ENCODE peak calls at places on chromosomes 6 and 20, in five cellular contexts. Q, N, R, D and T are unnamed samples. For H3K4me1, the result is how much of the 10 kb centered on the place peaks cover.

GRCh38 chr6:109458774-109459531 is 3.4 kb upstream of the MICAL1 start:
- DNase-seq in Q (no peak), N (no peak), R (peak), D (no peak), T (no peak)

GRCh38 chr6:80439721-80440488 is 333.4 kb downstream of the BCKDHB start:
- DNase-seq in Q (no peak), N (no peak), R (no peak), D (no peak), T (no peak)

GRCh38 chr6:90000864-90001731 is 106.8 kb downstream of the GJA10 start:
- DNase-seq in Q (no peak), N (no peak), R (no peak), D (peak), T (peak)

GRCh38 chr20:38222231-38222922 is 38.2 kb downstream of the KIAA1755 start:
- DNase-seq in Q (peak), N (peak), R (peak), D (no peak), T (peak)

GRCh38 chr6:26205625-26206574 is 118.7 kb downstream of the HFE start:
- DNase-seq in Q (no peak), N (no peak), R (no peak), D (no peak), T (no peak)

GRCh38 chr20:42530855-42531674 is 658.6 kb downstream of the PTPRT start:
- DNase-seq in Q (no peak), N (peak), R (no peak), D (no peak), T (no peak)

GRCh38 chr20:48940170-48940569 is 18.7 kb downstream of the ARFGEF2 start:
- DNase-seq in Q (no peak), N (no peak), R (no peak), D (no peak), T (no peak)

GRCh38 chr6:6793388-6794250 is 205.1 kb downstream of the LY86 start:
- DNase-seq in Q (no peak), N (no peak), R (no peak), D (no peak), T (no peak)

GRCh38 chr6:40399888-40400468 is 187.2 kb downstream of the LRFN2 start:
- DNase-seq in Q (no peak), N (no peak), R (no peak), D (no peak), T (no peak)

GRCh38 chr6:125066140-125066539 is 87.4 kb upstream of the TPD52L1 start:
- DNase-seq in Q (no peak), N (no peak), R (no peak), D (no peak), T (no peak)

GRCh38 chr6:126100386-126100785 is 114.0 kb downstream of the TRMT11 start:
- DNase-seq in Q (no peak), N (no peak), R (no peak), D (peak), T (no peak)

GRCh38 chr6:20238688-20239587 is 26.7 kb upstream of the MBOAT1 start:
- DNase-seq in Q (no peak), N (no peak), R (no peak), D (no peak), T (no peak)

GRCh38 chr6:25984265-25984664 is 21.7 kb downstream of the TRIM38 start:
- DNase-seq in Q (no peak), N (no peak), R (no peak), D (no peak), T (no peak)

GRCh38 chr6:20213271-20213798 is 1.1 kb upstream of the MBOAT1 start:
- DNase-seq in Q (no peak), N (no peak), R (no peak), D (no peak), T (no peak)

GRCh38 chr20:58741384-58741783 is 48.8 kb downstream of the NPEPL1 start:
- DNase-seq in Q (no peak), N (no peak), R (peak), D (peak), T (no peak)

GRCh38 chr6:65182681-65183080 is 524.3 kb downstream of the EYS start:
- DNase-seq in Q (no peak), N (no peak), R (no peak), D (no peak), T (no peak)

GRCh38 chr20:24185801-24186200 is 197.2 kb upstream of the GGTLC1 start:
- DNase-seq in Q (no peak), N (no peak), R (no peak), D (no peak), T (no peak)

GRCh38 chr6:144149894-144150672 is at the start of gene STX11:
- DNase-seq in Q (peak), N (no peak), R (peak), D (peak), T (peak)

GRCh38 chr6:13400772-13401171 is 72.4 kb upstream of the TBC1D7 start:
- DNase-seq in Q (no peak), N (no peak), R (no peak), D (no peak), T (no peak)

GRCh38 chr6:52010145-52010544 is 77.3 kb downstream of the PKHD1 start:
- DNase-seq in Q (no peak), N (no peak), R (no peak), D (no peak), T (no peak)

GRCh38 chr6:3323148-3323547 is 64.4 kb downstream of the PSMG4 start:
- DNase-seq in Q (no peak), N (no peak), R (no peak), D (no peak), T (no peak)

GRCh38 chr6:52392944-52393343 is 27.2 kb upstream of the EFHC1 start:
- DNase-seq in Q (no peak), N (no peak), R (no peak), D (no peak), T (no peak)

GRCh38 chr6:89287351-89288028 is 27.6 kb downstream of the GABRR2 start:
- DNase-seq in Q (no peak), N (no peak), R (no peak), D (no peak), T (no peak)

GRCh38 chr6:123182998-123183397 is 187.0 kb downstream of the CLVS2 start:
- DNase-seq in Q (no peak), N (no peak), R (no peak), D (no peak), T (no peak)

GRCh38 chr20:25081730-25082497 is at the start of gene VSX1:
- DNase-seq in Q (no peak), N (no peak), R (no peak), D (no peak), T (no peak)

GRCh38 chr6:136684483-136684882 is 107.8 kb downstream of the MAP3K5 start:
- DNase-seq in Q (no peak), N (no peak), R (no peak), D (no peak), T (no peak)

GRCh38 chr20:57711311-57711712 is 1.5 kb upstream of the PMEPA1 start:
- DNase-seq in Q (no peak), N (no peak), R (peak), D (no peak), T (no peak)

GRCh38 chr20:57711826-57712225 is 2.0 kb upstream of the PMEPA1 start:
- DNase-seq in Q (no peak), N (no peak), R (peak), D (no peak), T (no peak)

GRCh38 chr20:57708694-57709673 is 831 bp downstream of the PMEPA1 start:
- DNase-seq in Q (peak), N (no peak), R (peak), D (no peak), T (no peak)

GRCh38 chr20:57709823-57710799 is at the start of gene PMEPA1:
- DNase-seq in Q (peak), N (peak), R (peak), D (peak), T (peak)

GRCh38 chr20:57710841-57711240 is 1.0 kb upstream of the PMEPA1 start:
- DNase-seq in Q (no peak), N (no peak), R (no peak), D (no peak), T (no peak)
- H3K4me1 ChIP-seq in Q (under half), N (under half), R (under half), D (half or more), T (under half)

GRCh38 chr6:1618305-1619105 is 8.8 kb downstream of the FOXC1 start:
- DNase-seq in Q (peak), N (no peak), R (no peak), D (no peak), T (no peak)
- H3K4me1 ChIP-seq in Q (under half), N (under half), R (under half), D (half or more), T (under half)

DNA sequence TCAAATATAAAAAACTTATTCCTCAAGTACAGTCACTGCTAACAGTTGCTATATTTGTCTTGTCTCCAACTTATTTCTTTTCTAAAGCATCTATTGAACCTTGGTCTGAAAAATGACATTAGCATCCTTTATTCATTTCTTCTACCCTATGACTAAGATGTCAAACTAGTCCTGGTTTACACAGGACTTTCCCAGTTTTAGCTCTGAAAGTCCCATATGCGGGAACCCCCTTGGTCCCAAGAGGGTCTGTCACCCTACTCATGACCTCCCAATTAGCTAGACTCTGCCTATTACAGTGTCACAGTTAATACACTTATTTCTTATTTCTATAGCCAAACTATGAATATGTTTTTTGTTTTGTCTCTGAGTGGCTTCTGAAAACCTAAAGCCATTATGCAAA is 37.1 kb downstream of the PLEKHG1 start:
- DNase-seq in Q (no peak), N (no peak), R (no peak), D (no peak), T (no peak)
- H3K4me1 ChIP-seq in Q (under half), N (under half), R (under half), D (under half), T (under half)

GRCh38 chr6:169934699-169935347 is 183.4 kb downstream of the ERMARD start:
- DNase-seq in Q (no peak), N (no peak), R (no peak), D (no peak), T (no peak)
- H3K4me1 ChIP-seq in Q (under half), N (under half), R (under half), D (under half), T (under half)

GRCh38 chr6:168686339-168686738 is 245.4 kb downstream of the SMOC2 start:
- DNase-seq in Q (no peak), N (no peak), R (peak), D (no peak), T (no peak)
- H3K4me1 ChIP-seq in Q (under half), N (under half), R (under half), D (under half), T (under half)

DNA sequence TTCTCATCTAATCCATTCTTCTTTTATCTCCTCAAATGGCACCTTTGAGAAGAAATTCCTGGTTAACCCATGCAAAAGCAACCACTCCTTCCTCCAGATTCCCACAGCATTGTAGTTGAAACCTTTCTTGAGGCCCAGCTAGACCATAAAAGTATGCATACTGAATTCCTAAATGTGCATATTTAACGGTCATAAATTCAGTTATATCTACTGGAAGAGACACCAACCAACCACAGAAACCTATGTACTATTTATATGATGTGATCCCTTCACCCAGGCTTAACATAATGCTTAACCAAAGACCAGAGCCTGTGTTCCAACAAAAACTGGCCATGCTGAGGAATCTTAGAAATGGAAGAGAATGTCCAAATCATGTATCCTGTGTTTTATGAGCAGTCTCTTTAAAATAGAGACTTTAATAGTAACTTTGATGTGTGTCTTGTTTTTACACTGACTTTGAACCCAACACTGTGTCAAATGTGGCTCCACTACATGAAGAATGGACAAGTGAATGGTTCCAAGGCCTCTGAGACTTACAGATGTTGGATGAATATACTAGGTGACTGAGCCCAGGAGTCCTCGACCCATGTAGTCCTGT is 11.4 kb upstream of the TAF8 start:
- DNase-seq in Q (no peak), N (no peak), R (no peak), D (no peak), T (no peak)
- H3K4me1 ChIP-seq in Q (under half), N (under half), R (under half), D (under half), T (half or more)

GRCh38 chr20:46953596-46953995 is 59.0 kb downstream of the EYA2 start:
- DNase-seq in Q (no peak), N (no peak), R (no peak), D (no peak), T (no peak)
- H3K4me1 ChIP-seq in Q (under half), N (under half), R (under half), D (under half), T (under half)

GRCh38 chr6:113361014-113361645 is 496.0 kb upstream of the MARCKS start:
- DNase-seq in Q (no peak), N (no peak), R (no peak), D (no peak), T (no peak)

GRCh38 chr6:113359155-113360140 is 497.7 kb upstream of the MARCKS start:
- DNase-seq in Q (no peak), N (no peak), R (no peak), D (no peak), T (no peak)

GRCh38 chr6:113362542-113363430 is 494.4 kb upstream of the MARCKS start:
- DNase-seq in Q (no peak), N (no peak), R (no peak), D (no peak), T (no peak)

GRCh38 chr6:113364781-113365545 is 492.2 kb upstream of the MARCKS start:
- DNase-seq in Q (no peak), N (no peak), R (no peak), D (no peak), T (no peak)

DNA sequence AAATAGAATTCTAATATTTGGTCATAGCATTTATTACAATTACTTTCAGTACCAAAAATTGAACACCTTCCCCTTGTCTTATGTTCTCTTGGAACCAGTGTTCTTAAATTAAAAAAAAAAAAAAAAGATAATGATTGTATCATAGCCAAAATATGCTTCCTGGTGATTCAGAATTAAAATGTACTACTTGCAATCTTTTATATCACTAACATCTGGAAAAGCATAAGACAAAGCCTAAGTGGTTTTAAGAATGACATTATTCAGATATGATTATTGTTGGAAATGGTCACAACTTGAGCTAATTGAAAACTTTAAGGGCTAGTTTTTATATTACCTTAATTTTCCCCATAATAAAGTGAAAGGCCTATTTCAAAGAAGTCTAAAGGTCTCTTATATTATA is 493.3 kb upstream of the MARCKS start:
- DNase-seq in Q (no peak), N (no peak), R (no peak), D (no peak), T (no peak)
- H3K4me1 ChIP-seq in Q (under half), N (under half), R (under half), D (under half), T (under half)

GRCh38 chr6:157845493-157846259 is 22.6 kb downstream of the SNX9 start:
- DNase-seq in Q (no peak), N (no peak), R (no peak), D (no peak), T (no peak)
- H3K4me1 ChIP-seq in Q (under half), N (under half), R (under half), D (half or more), T (under half)

DNA sequence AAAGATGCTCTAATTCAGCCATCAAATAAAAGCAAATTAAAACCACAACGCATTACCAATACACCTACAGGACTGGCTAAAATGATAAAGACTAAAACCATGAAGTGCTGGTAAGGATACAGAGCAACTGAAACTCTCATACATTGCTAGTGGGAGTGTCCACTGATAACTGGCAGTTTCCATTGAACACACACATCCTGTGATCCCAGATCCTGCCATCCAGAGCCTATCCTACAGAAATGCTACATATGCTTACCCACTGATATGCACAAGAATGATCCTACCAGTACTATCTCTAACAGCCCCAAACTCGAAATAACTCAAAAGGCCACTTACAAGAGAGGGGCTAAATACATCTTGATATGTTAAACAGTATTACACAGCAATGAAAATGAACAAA is 81.0 kb downstream of the FYN start:
- DNase-seq in Q (no peak), N (no peak), R (no peak), D (no peak), T (no peak)
- H3K4me1 ChIP-seq in Q (under half), N (under half), R (under half), D (under half), T (half or more)